ENCODE peak calls at places on chromosome 14, in four cellular contexts. M is GM20000, H is bronchial epithelial cell, Y is T-helper 9 cell. E is an unnamed sample.

GRCh38 chr14:75647650-75648049 is 13.0 kb downstream of the ERG28 start:
- DNase-seq in Y (no peak), H (no peak), M (no peak), E (no peak)

GRCh38 chr14:100558966-100559365 is 28.3 kb downstream of the BEGAIN start:
- DNase-seq in H (no peak), Y (no peak), M (no peak), E (no peak)

GRCh38 chr14:79278798-79279644 is 932.3 kb downstream of the DIO2 start:
- DNase-seq in M (peak), Y (no peak), H (peak), E (no peak)

GRCh38 chr14:104968153-104968527 is 10.0 kb downstream of the AHNAK2 start:
- DNase-seq in H (peak), M (no peak), Y (no peak), E (no peak)

GRCh38 chr14:24411468-24412454 is 13.0 kb downstream of the NYNRIN start:
- DNase-seq in H (peak), Y (no peak), M (peak), E (no peak)

GRCh38 chr14:106141242-106142220 is 615.1 kb downstream of the TMEM121 start:
- DNase-seq in Y (peak), H (no peak), M (no peak), E (no peak)

GRCh38 chr14:99548871-99549270 is 55.1 kb downstream of the CCDC85C start:
- DNase-seq in H (no peak), M (no peak), Y (no peak), E (no peak)

GRCh38 chr14:83172363-83172762 is 1638.7 kb upstream of the SEL1L start:
- DNase-seq in Y (no peak), H (peak), M (no peak), E (no peak)

GRCh38 chr14:72476657-72477499 is 417.0 kb downstream of the DPF3 start:
- DNase-seq in M (peak), Y (peak), H (peak), E (peak)

GRCh38 chr14:33515899-33516298 is 435.0 kb downstream of the EGLN3 start:
- DNase-seq in H (no peak), M (no peak), Y (no peak), E (no peak)

GRCh38 chr14:105197274-105197673 is 16.2 kb upstream of the NUDT14 start:
- DNase-seq in Y (no peak), M (no peak), H (no peak), E (no peak)

GRCh38 chr14:93962701-93963601 is 13.4 kb downstream of the ASB2 start:
- DNase-seq in Y (peak), M (peak), H (peak), E (peak)

GRCh38 chr14:103315368-103315911 is 18.6 kb upstream of the EIF5 start:
- DNase-seq in H (peak), Y (no peak), M (no peak), E (no peak)

GRCh38 chr14:92263681-92264080 is 59.3 kb upstream of the SLC24A4 start:
- DNase-seq in Y (no peak), M (no peak), H (no peak), E (no peak)

GRCh38 chr14:96962337-96962736 is 165.2 kb downstream of the VRK1 start:
- DNase-seq in Y (no peak), M (no peak), H (no peak), E (no peak)

GRCh38 chr14:91889477-91890211 is 22.3 kb upstream of the TC2N start:
- DNase-seq in H (no peak), M (no peak), Y (no peak), E (no peak)